ENCODE peak calls at places on chromosomes 6 and 20, in nine cellular contexts. G is MV-4-11; O is H4; V is hepatic stellate cell; S is stimulated activated CD8-positive, alpha-beta memory T cell treated with anti-CD3 and anti-CD28 coated beads, Interleukin-7, amount 100 ng/mL, for 1 hour; I is activated CD4-positive, alpha-beta T cell treated with anti-CD3 and anti-CD28 coated beads, Interleukin-2, amount 50 U/mL, for 1 hour; B is Caki2; N is CD8-positive, alpha-beta memory T cell; Z is CD4-positive, alpha-beta T cell. Y is an unnamed sample.

GRCh38 chr20:31560094-31560899 is 44.8 kb upstream of the ID1 start:
- DNase-seq in S (peak; percentile 48), N (peak; percentile 72), B (peak; percentile 85), I (peak; percentile 77), G (peak; percentile 70), V (peak; percentile 74), Z (peak; percentile 69), O (peak; percentile 96), Y (peak; percentile 17)

GRCh38 chr6:36130672-36131516 is 581 bp downstream of the MAPK13 start:
- DNase-seq in N (peak; percentile 55), S (no peak), V (no peak), Z (no peak), G (no peak), B (no peak), I (peak; percentile 48), O (no peak), Y (no peak)

GRCh38 chr6:108166664-108167448 is 1.0 kb downstream of the NR2E1 start:
- DNase-seq in G (no peak), I (no peak), Z (no peak), O (no peak), N (no peak), S (no peak), B (no peak), V (no peak), Y (no peak)

GRCh38 chr6:158441639-158442308 is 118.1 kb upstream of the TMEM181 start:
- DNase-seq in V (no peak), G (no peak), I (no peak), B (no peak), S (no peak), Z (no peak), O (no peak), N (no peak), Y (no peak)

GRCh38 chr6:33197431-33198048 is 2.9 kb downstream of the RXRB start:
- DNase-seq in O (peak; percentile 53), G (peak; percentile 72), Z (peak; percentile 19), N (peak; percentile 61), B (peak; percentile 69), S (no peak), I (no peak), V (peak; percentile 88), Y (no peak)

GRCh38 chr20:16241911-16242310 is 331.3 kb downstream of the KIF16B start:
- DNase-seq in V (no peak), Z (no peak), B (no peak), G (no peak), I (no peak), O (peak; percentile 28), S (no peak), N (no peak), Y (no peak)

GRCh38 chr6:116648161-116648560 is 20.4 kb downstream of the ZUP1 start:
- DNase-seq in S (no peak), V (no peak), I (no peak), B (no peak), O (no peak), Z (no peak), N (no peak), G (no peak), Y (no peak)

GRCh38 chr20:56458227-56458821 is 10.1 kb upstream of the RTF2 start:
- DNase-seq in Z (no peak), S (no peak), B (no peak), V (no peak), O (no peak), N (no peak), I (no peak), G (no peak), Y (no peak)

GRCh38 chr6:131954775-131955107 is 3.6 kb upstream of the CCN2 start:
- DNase-seq in V (peak; percentile 54), I (no peak), B (peak; percentile 57), N (no peak), O (peak; percentile 92), G (peak; percentile 70), Z (no peak), S (no peak), Y (no peak)

GRCh38 chr6:93424303-93425064 is 5.1 kb upstream of the EPHA7 start:
- DNase-seq in Z (no peak), N (no peak), G (no peak), S (no peak), O (no peak), I (no peak), B (no peak), V (no peak), Y (no peak)

GRCh38 chr20:7924692-7925091 is 15.6 kb downstream of the HAO1 start:
- DNase-seq in Z (no peak), G (peak; percentile 77), B (no peak), O (peak; percentile 81), S (no peak), I (no peak), V (peak; percentile 32), N (no peak), Y (no peak)

GRCh38 chr20:33624399-33624798 is 37.7 kb upstream of the C20orf144 start:
- DNase-seq in B (no peak), S (no peak), O (no peak), N (no peak), I (no peak), Z (no peak), G (no peak), V (no peak), Y (no peak)

GRCh38 chr6:104887350-104887749 is 27.6 kb upstream of the HACE1 start:
- DNase-seq in S (no peak), O (no peak), B (peak; percentile 29), G (peak; percentile 9), N (no peak), I (no peak), Z (no peak), V (no peak), Y (no peak)

GRCh38 chr6:85135376-85136094 is 314.3 kb upstream of the NT5E start:
- DNase-seq in B (no peak), V (no peak), G (no peak), Z (no peak), N (no peak), S (no peak), O (no peak), I (no peak), Y (no peak)

GRCh38 chr6:38346291-38347079 is 293.2 kb downstream of the BTBD9 start:
- DNase-seq in N (no peak), B (peak; percentile 41), Z (no peak), S (no peak), V (peak; percentile 61), G (no peak), O (peak; percentile 52), I (no peak), Y (no peak)

GRCh38 chr6:11912420-11912819 is 99.7 kb upstream of the HIVEP1 start:
- DNase-seq in O (no peak), B (no peak), V (no peak), N (no peak), Z (no peak), S (no peak), G (peak; percentile 24), I (no peak), Y (no peak)

GRCh38 chr6:47853766-47854165 is 71.9 kb downstream of the OPN5 start:
- DNase-seq in I (no peak), O (no peak), G (no peak), S (no peak), V (no peak), B (no peak), N (no peak), Z (no peak), Y (no peak)

GRCh38 chr20:51195419-51195901 is 172.6 kb upstream of the KCNG1 start:
- DNase-seq in G (no peak), Z (no peak), I (no peak), V (no peak), S (no peak), B (peak; percentile 81), N (no peak), O (no peak), Y (no peak)

GRCh38 chr20:57435105-57435497 is 43.9 kb downstream of the RBM38 start:
- DNase-seq in N (no peak), I (no peak), V (no peak), S (no peak), G (no peak), B (no peak), Z (no peak), O (no peak), Y (no peak)

GRCh38 chr6:169215201-169215661 is 38.4 kb downstream of the THBS2 start:
- DNase-seq in B (no peak), I (no peak), N (no peak), V (no peak), Z (no peak), O (no peak), S (no peak), G (no peak), Y (no peak)

GRCh38 chr6:166360243-166361079 is 18.1 kb upstream of the SFT2D1 start:
- DNase-seq in I (no peak), G (peak; percentile 75), O (no peak), Z (no peak), B (no peak), N (no peak), V (peak; percentile 29), S (no peak), Y (no peak)

GRCh38 chr6:101396552-101397173 is 3.2 kb downstream of the GRIK2 start:
- DNase-seq in I (peak; percentile 26), S (no peak), V (no peak), O (peak; percentile 26), B (peak; percentile 30), N (no peak), Z (peak; percentile 3), G (peak; percentile 20), Y (no peak)

GRCh38 chr6:117169781-117170281 is 95.5 kb upstream of the VGLL2 start:
- DNase-seq in B (peak; percentile 30), N (no peak), S (no peak), V (no peak), G (no peak), I (no peak), Z (no peak), O (no peak), Y (no peak)

GRCh38 chr6:3438190-3439167 is 18.4 kb downstream of the SLC22A23 start:
- DNase-seq in V (peak; percentile 74), Z (no peak), N (no peak), G (no peak), B (peak; percentile 76), S (no peak), O (peak; percentile 91), I (no peak), Y (no peak)

GRCh38 chr20:22814475-22815205 is 220.5 kb upstream of the SSTR4 start:
- DNase-seq in N (no peak), O (peak; percentile 69), S (no peak), B (no peak), I (no peak), Z (no peak), V (no peak), G (peak; percentile 5), Y (no peak)

GRCh38 chr20:63542696-63543095 is 4.9 kb downstream of the SRMS start:
- DNase-seq in G (no peak), O (no peak), Z (no peak), V (no peak), I (no peak), N (no peak), S (no peak), B (no peak), Y (no peak)

GRCh38 chr6:112939543-112939942 is 592.4 kb downstream of the RFPL4B start:
- DNase-seq in S (no peak), V (no peak), G (no peak), N (no peak), I (no peak), Z (no peak), B (peak; percentile 39), O (no peak), Y (no peak)

GRCh38 chr6:42552380-42552779 is 11.4 kb upstream of the UBR2 start:
- DNase-seq in S (no peak), I (no peak), B (no peak), V (no peak), O (no peak), Z (no peak), G (no peak), N (no peak), Y (no peak)

GRCh38 chr20:24045621-24046020 is 57.0 kb upstream of the GGTLC1 start:
- DNase-seq in I (no peak), S (no peak), N (peak; percentile 17), V (no peak), G (no peak), B (no peak), O (no peak), Z (no peak), Y (no peak)

Y was measured in esophagus squamous epithelium.